ENCODE peak calls at places on chromosomes 5 and 9, in six cellular contexts. One of them, this sample, is unnamed.

GRCh38 chr9:69671904-69672827 is at the start of gene APBA1:
- DNase-seq in Peyer's patch: peak
- DNase-seq in transverse colon: peak
- DNase-seq in foreskin fibroblast: peak
- DNase-seq in osteoblast: peak
- DNase-seq in heart left ventricle: peak
- DNase-seq in this sample: no peak

GRCh38 chr5:88518131-88519016 is 249.7 kb upstream of the TMEM161B start:
- DNase-seq in Peyer's patch: no peak
- DNase-seq in transverse colon: no peak
- DNase-seq in foreskin fibroblast: no peak
- DNase-seq in osteoblast: no peak
- DNase-seq in heart left ventricle: no peak
- DNase-seq in this sample: no peak

GRCh38 chr9:32423371-32423770 is 38.9 kb downstream of the ACO1 start:
- DNase-seq in Peyer's patch: no peak
- DNase-seq in transverse colon: no peak
- DNase-seq in foreskin fibroblast: peak
- DNase-seq in osteoblast: peak
- DNase-seq in heart left ventricle: no peak
- DNase-seq in this sample: peak

GRCh38 chr5:169827769-169828168 is 152.5 kb downstream of the INSYN2B start:
- DNase-seq in Peyer's patch: no peak
- DNase-seq in transverse colon: no peak
- DNase-seq in foreskin fibroblast: peak
- DNase-seq in osteoblast: peak
- DNase-seq in heart left ventricle: no peak
- DNase-seq in this sample: no peak

GRCh38 chr5:37471666-37472197 is 92.6 kb downstream of the WDR70 start:
- DNase-seq in Peyer's patch: no peak
- DNase-seq in transverse colon: no peak
- DNase-seq in foreskin fibroblast: no peak
- DNase-seq in osteoblast: no peak
- DNase-seq in heart left ventricle: no peak
- DNase-seq in this sample: no peak

GRCh38 chr9:87684627-87685204 is 41.2 kb upstream of the CTSL start:
- DNase-seq in Peyer's patch: peak
- DNase-seq in transverse colon: peak
- DNase-seq in foreskin fibroblast: peak
- DNase-seq in osteoblast: peak
- DNase-seq in heart left ventricle: no peak
- DNase-seq in this sample: no peak

GRCh38 chr5:74080157-74080556 is 454.2 kb downstream of the ARHGEF28 start:
- DNase-seq in Peyer's patch: no peak
- DNase-seq in transverse colon: no peak
- DNase-seq in foreskin fibroblast: no peak
- DNase-seq in osteoblast: no peak
- DNase-seq in heart left ventricle: no peak
- DNase-seq in this sample: no peak

GRCh38 chr5:171268700-171269413 is 40.2 kb upstream of the TLX3 start:
- DNase-seq in Peyer's patch: no peak
- DNase-seq in transverse colon: no peak
- DNase-seq in foreskin fibroblast: no peak
- DNase-seq in osteoblast: no peak
- DNase-seq in heart left ventricle: no peak
- DNase-seq in this sample: no peak

GRCh38 chr5:181203842-181204560 is 995 bp downstream of the TRIM7 start:
- DNase-seq in Peyer's patch: peak
- DNase-seq in transverse colon: no peak
- DNase-seq in foreskin fibroblast: peak
- DNase-seq in osteoblast: peak
- DNase-seq in heart left ventricle: no peak
- DNase-seq in this sample: no peak

GRCh38 chr5:159163027-159163699 is 46.2 kb downstream of the RNF145 start:
- DNase-seq in Peyer's patch: no peak
- DNase-seq in transverse colon: no peak
- DNase-seq in foreskin fibroblast: peak
- DNase-seq in osteoblast: peak
- DNase-seq in heart left ventricle: no peak
- DNase-seq in this sample: no peak

GRCh38 chr5:157543825-157544622 is 31.6 kb downstream of the ADAM19 start:
- DNase-seq in Peyer's patch: no peak
- DNase-seq in transverse colon: no peak
- DNase-seq in foreskin fibroblast: peak
- DNase-seq in osteoblast: no peak
- DNase-seq in heart left ventricle: no peak
- DNase-seq in this sample: no peak

DNA sequence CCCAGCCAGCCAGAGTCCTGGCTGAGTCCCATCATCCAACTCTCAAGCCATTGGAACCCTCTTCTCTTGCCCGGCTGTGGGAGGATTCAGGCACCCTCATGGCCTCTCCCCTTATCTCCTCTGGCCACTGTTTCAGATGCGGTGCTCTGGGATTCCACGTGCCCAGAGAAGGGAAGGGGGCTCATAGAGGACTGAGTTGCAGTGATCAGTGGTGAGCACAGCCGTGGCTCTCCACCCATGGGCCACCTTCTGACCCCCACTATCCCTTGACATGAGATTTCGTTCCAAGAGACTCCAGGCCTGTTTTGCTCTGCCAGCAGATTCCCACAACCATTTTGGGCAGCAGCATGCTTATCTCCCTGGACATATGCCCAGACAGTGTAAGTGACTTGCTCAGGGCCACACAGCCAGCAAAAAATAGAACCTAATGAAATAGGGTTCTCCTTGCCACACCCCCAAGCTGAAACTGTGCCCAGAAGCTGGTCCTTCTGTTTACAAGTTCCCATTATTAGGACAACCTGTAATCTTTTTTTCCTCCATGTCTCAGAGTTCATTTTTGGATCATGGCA is 2.7 kb downstream of the GPX3 start:
- DNase-seq in Peyer's patch: no peak
- DNase-seq in transverse colon: no peak
- DNase-seq in foreskin fibroblast: peak
- DNase-seq in osteoblast: peak
- DNase-seq in heart left ventricle: peak
- DNase-seq in this sample: no peak
- H3K4me3 ChIP-seq in Peyer's patch: peak
- H3K4me3 ChIP-seq in transverse colon: peak
- H3K4me3 ChIP-seq in foreskin fibroblast: no peak
- H3K4me3 ChIP-seq in osteoblast: peak
- H3K4me3 ChIP-seq in heart left ventricle: peak
- H3K4me3 ChIP-seq in this sample: no peak

GRCh38 chr5:53201746-53202145 is 92.2 kb upstream of the MOCS2 start:
- DNase-seq in Peyer's patch: no peak
- DNase-seq in transverse colon: no peak
- DNase-seq in foreskin fibroblast: no peak
- DNase-seq in osteoblast: no peak
- DNase-seq in heart left ventricle: no peak
- DNase-seq in this sample: no peak
- TF ChIP-seq CTCF in Peyer's patch: no peak
- TF ChIP-seq CTCF in transverse colon: no peak
- TF ChIP-seq CTCF in foreskin fibroblast: peak
- TF ChIP-seq CTCF in osteoblast: peak
- TF ChIP-seq CTCF in heart left ventricle: no peak
- TF ChIP-seq CTCF in this sample: no peak

GRCh38 chr5:140574165-140574564 is 9.5 kb downstream of the SLC35A4 start:
- DNase-seq in Peyer's patch: no peak
- DNase-seq in transverse colon: no peak
- DNase-seq in foreskin fibroblast: no peak
- DNase-seq in osteoblast: peak
- DNase-seq in heart left ventricle: no peak
- DNase-seq in this sample: no peak

GRCh38 chr5:140573683-140574082 is 9.1 kb downstream of the SLC35A4 start:
- DNase-seq in Peyer's patch: no peak
- DNase-seq in transverse colon: no peak
- DNase-seq in foreskin fibroblast: no peak
- DNase-seq in osteoblast: no peak
- DNase-seq in heart left ventricle: no peak
- DNase-seq in this sample: no peak

GRCh38 chr5:140576776-140577201 is 12.2 kb downstream of the SLC35A4 start:
- DNase-seq in Peyer's patch: no peak
- DNase-seq in transverse colon: no peak
- DNase-seq in foreskin fibroblast: no peak
- DNase-seq in osteoblast: no peak
- DNase-seq in heart left ventricle: no peak
- DNase-seq in this sample: no peak

GRCh38 chr5:140571105-140571504 is 6.5 kb downstream of the SLC35A4 start:
- DNase-seq in Peyer's patch: no peak
- DNase-seq in transverse colon: no peak
- DNase-seq in foreskin fibroblast: no peak
- DNase-seq in osteoblast: peak
- DNase-seq in heart left ventricle: peak
- DNase-seq in this sample: no peak

GRCh38 chr5:140575309-140575708 is 10.7 kb downstream of the SLC35A4 start:
- DNase-seq in Peyer's patch: peak
- DNase-seq in transverse colon: peak
- DNase-seq in foreskin fibroblast: peak
- DNase-seq in osteoblast: no peak
- DNase-seq in heart left ventricle: peak
- DNase-seq in this sample: no peak
- H3K4me3 ChIP-seq in Peyer's patch: no peak
- H3K4me3 ChIP-seq in transverse colon: no peak
- H3K4me3 ChIP-seq in foreskin fibroblast: no peak
- H3K4me3 ChIP-seq in osteoblast: no peak
- H3K4me3 ChIP-seq in heart left ventricle: no peak
- H3K4me3 ChIP-seq in this sample: no peak

DNA sequence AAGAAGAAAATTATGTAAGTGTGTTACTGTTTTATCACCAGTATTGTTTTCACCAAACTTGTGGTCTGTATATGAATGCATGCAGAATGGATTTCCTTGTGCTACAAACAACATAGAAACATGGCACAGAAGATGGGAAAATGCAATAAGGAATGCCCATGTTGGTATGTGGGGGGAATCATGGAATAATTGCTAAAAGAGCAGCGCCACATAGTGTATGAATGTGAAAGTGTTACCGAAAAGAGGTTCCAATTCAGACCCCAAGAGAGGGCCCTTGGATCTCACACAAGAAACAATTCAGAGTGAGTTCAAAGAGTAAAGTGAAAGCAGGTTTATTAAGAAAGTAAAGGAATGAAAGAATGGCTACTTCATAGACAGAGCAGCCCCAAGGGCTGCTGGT is 26.4 kb upstream of the TYRP1 start:
- DNase-seq in Peyer's patch: no peak
- DNase-seq in transverse colon: no peak
- DNase-seq in foreskin fibroblast: no peak
- DNase-seq in osteoblast: no peak
- DNase-seq in heart left ventricle: no peak
- DNase-seq in this sample: no peak
- TF ChIP-seq CTCF in Peyer's patch: no peak
- TF ChIP-seq CTCF in transverse colon: no peak
- TF ChIP-seq CTCF in foreskin fibroblast: peak
- TF ChIP-seq CTCF in osteoblast: peak
- TF ChIP-seq CTCF in heart left ventricle: no peak
- TF ChIP-seq CTCF in this sample: no peak

GRCh38 chr9:76592105-76593010 is 133.4 kb downstream of the GCNT1 start:
- DNase-seq in Peyer's patch: no peak
- DNase-seq in transverse colon: no peak
- DNase-seq in foreskin fibroblast: peak
- DNase-seq in osteoblast: no peak
- DNase-seq in heart left ventricle: no peak
- DNase-seq in this sample: no peak
- H3K4me3 ChIP-seq in Peyer's patch: no peak
- H3K4me3 ChIP-seq in transverse colon: no peak
- H3K4me3 ChIP-seq in foreskin fibroblast: no peak
- H3K4me3 ChIP-seq in osteoblast: no peak
- H3K4me3 ChIP-seq in heart left ventricle: no peak
- H3K4me3 ChIP-seq in this sample: no peak

DNA sequence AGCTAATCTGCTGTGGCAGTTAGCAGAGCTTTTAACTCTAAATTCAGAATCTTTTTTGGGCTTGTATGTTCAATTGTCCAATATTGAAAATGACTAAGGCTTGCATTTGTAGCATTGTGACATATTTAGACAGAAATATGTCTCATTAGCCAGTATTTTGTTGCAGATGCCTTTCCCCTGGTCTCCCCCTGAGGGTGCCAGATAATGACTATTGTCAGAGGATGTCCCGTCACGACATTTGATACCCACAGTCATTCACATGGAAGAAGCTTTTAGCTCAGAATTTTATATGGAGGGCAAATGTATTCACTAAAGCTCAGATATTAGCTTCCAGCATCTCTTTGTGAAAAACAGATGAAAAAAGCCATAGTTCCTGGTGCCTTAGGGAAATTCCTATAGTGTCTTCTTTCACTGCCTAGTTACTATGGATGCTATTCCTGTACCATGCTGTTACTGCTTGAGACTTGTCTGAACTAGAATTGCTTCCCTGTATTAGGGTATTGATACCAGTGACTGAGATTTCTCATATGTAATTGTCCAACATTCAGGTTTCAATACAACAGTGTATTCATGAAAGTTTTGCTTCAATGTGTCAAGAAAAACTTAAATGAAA is 96.2 kb downstream of the CCDC192 start:
- DNase-seq in Peyer's patch: no peak
- DNase-seq in transverse colon: no peak
- DNase-seq in foreskin fibroblast: no peak
- DNase-seq in osteoblast: no peak
- DNase-seq in heart left ventricle: no peak
- DNase-seq in this sample: no peak
- TF ChIP-seq CTCF in Peyer's patch: no peak
- TF ChIP-seq CTCF in transverse colon: no peak
- TF ChIP-seq CTCF in foreskin fibroblast: no peak
- TF ChIP-seq CTCF in osteoblast: no peak
- TF ChIP-seq CTCF in heart left ventricle: no peak
- TF ChIP-seq CTCF in this sample: no peak